ENCODE peak calls at places on chromosomes 16 and 17, in nine cellular contexts. One of them, this sample, is unnamed.

GRCh38 chr16:28538733-28539596 is at the start of gene NUPR1:
- DNase-seq in GDM1: no peak
- DNase-seq in memory B cell: no peak
- DNase-seq in body of pancreas: peak
- DNase-seq in colonic mucosa: peak
- DNase-seq in activated T-cell treated with anti-CD3 and anti-CD28 coated beads for 24 hours: no peak
- DNase-seq in activated effector memory CD4-positive, alpha-beta T cell treated with Interleukin-2 at 50 U/mL for 16 hours: no peak
- DNase-seq in stimulated activated CD8-positive, alpha-beta memory T cell treated with anti-CD3 and anti-CD28 coated beads, Interleukin-4, amount 100 ng/mL, for 48 hours: no peak
- DNase-seq in stimulated activated CD4-positive, alpha-beta T cell treated with anti-CD3 and anti-CD28 coated beads, Interleukin-1b, Interleukin-23, amount 100 ng/mL, for 1 hour: no peak
- DNase-seq in this sample: peak

GRCh38 chr16:17245727-17246576 is 224.8 kb downstream of the XYLT1 start:
- DNase-seq in activated T-cell treated with anti-CD3 and anti-CD28 coated beads for 24 hours: no peak
- DNase-seq in colonic mucosa: no peak
- DNase-seq in memory B cell: no peak
- DNase-seq in GDM1: no peak
- DNase-seq in stimulated activated CD4-positive, alpha-beta T cell treated with anti-CD3 and anti-CD28 coated beads, Interleukin-1b, Interleukin-23, amount 100 ng/mL, for 1 hour: no peak
- DNase-seq in stimulated activated CD8-positive, alpha-beta memory T cell treated with anti-CD3 and anti-CD28 coated beads, Interleukin-4, amount 100 ng/mL, for 48 hours: no peak
- DNase-seq in activated effector memory CD4-positive, alpha-beta T cell treated with Interleukin-2 at 50 U/mL for 16 hours: no peak
- DNase-seq in body of pancreas: no peak
- DNase-seq in this sample: no peak

GRCh38 chr17:80348551-80349436 is 66.2 kb upstream of the ENDOV start:
- DNase-seq in activated T-cell treated with anti-CD3 and anti-CD28 coated beads for 24 hours: no peak
- DNase-seq in memory B cell: no peak
- DNase-seq in GDM1: no peak
- DNase-seq in activated effector memory CD4-positive, alpha-beta T cell treated with Interleukin-2 at 50 U/mL for 16 hours: no peak
- DNase-seq in colonic mucosa: no peak
- DNase-seq in stimulated activated CD8-positive, alpha-beta memory T cell treated with anti-CD3 and anti-CD28 coated beads, Interleukin-4, amount 100 ng/mL, for 48 hours: no peak
- DNase-seq in body of pancreas: no peak
- DNase-seq in stimulated activated CD4-positive, alpha-beta T cell treated with anti-CD3 and anti-CD28 coated beads, Interleukin-1b, Interleukin-23, amount 100 ng/mL, for 1 hour: no peak
- DNase-seq in this sample: no peak

GRCh38 chr16:11393861-11394592 is 48.8 kb downstream of the RMI2 start:
- DNase-seq in activated effector memory CD4-positive, alpha-beta T cell treated with Interleukin-2 at 50 U/mL for 16 hours: no peak
- DNase-seq in GDM1: no peak
- DNase-seq in stimulated activated CD8-positive, alpha-beta memory T cell treated with anti-CD3 and anti-CD28 coated beads, Interleukin-4, amount 100 ng/mL, for 48 hours: no peak
- DNase-seq in colonic mucosa: no peak
- DNase-seq in memory B cell: no peak
- DNase-seq in body of pancreas: no peak
- DNase-seq in stimulated activated CD4-positive, alpha-beta T cell treated with anti-CD3 and anti-CD28 coated beads, Interleukin-1b, Interleukin-23, amount 100 ng/mL, for 1 hour: no peak
- DNase-seq in activated T-cell treated with anti-CD3 and anti-CD28 coated beads for 24 hours: no peak
- DNase-seq in this sample: no peak

GRCh38 chr17:46020023-46020735 is 21.1 kb downstream of the STH start:
- DNase-seq in memory B cell: peak
- DNase-seq in stimulated activated CD8-positive, alpha-beta memory T cell treated with anti-CD3 and anti-CD28 coated beads, Interleukin-4, amount 100 ng/mL, for 48 hours: peak
- DNase-seq in activated T-cell treated with anti-CD3 and anti-CD28 coated beads for 24 hours: peak
- DNase-seq in GDM1: no peak
- DNase-seq in stimulated activated CD4-positive, alpha-beta T cell treated with anti-CD3 and anti-CD28 coated beads, Interleukin-1b, Interleukin-23, amount 100 ng/mL, for 1 hour: no peak
- DNase-seq in colonic mucosa: no peak
- DNase-seq in body of pancreas: no peak
- DNase-seq in activated effector memory CD4-positive, alpha-beta T cell treated with Interleukin-2 at 50 U/mL for 16 hours: peak
- DNase-seq in this sample: no peak

GRCh38 chr17:36149296-36149820 is 27.1 kb downstream of the TBC1D3B start:
- DNase-seq in activated effector memory CD4-positive, alpha-beta T cell treated with Interleukin-2 at 50 U/mL for 16 hours: no peak
- DNase-seq in GDM1: peak
- DNase-seq in memory B cell: no peak
- DNase-seq in stimulated activated CD8-positive, alpha-beta memory T cell treated with anti-CD3 and anti-CD28 coated beads, Interleukin-4, amount 100 ng/mL, for 48 hours: peak
- DNase-seq in activated T-cell treated with anti-CD3 and anti-CD28 coated beads for 24 hours: no peak
- DNase-seq in colonic mucosa: no peak
- DNase-seq in stimulated activated CD4-positive, alpha-beta T cell treated with anti-CD3 and anti-CD28 coated beads, Interleukin-1b, Interleukin-23, amount 100 ng/mL, for 1 hour: no peak
- DNase-seq in body of pancreas: peak
- DNase-seq in this sample: no peak

GRCh38 chr16:85191341-85191965 is 79.2 kb upstream of the CIBAR2 start:
- DNase-seq in activated effector memory CD4-positive, alpha-beta T cell treated with Interleukin-2 at 50 U/mL for 16 hours: no peak
- DNase-seq in activated T-cell treated with anti-CD3 and anti-CD28 coated beads for 24 hours: no peak
- DNase-seq in colonic mucosa: no peak
- DNase-seq in memory B cell: no peak
- DNase-seq in stimulated activated CD4-positive, alpha-beta T cell treated with anti-CD3 and anti-CD28 coated beads, Interleukin-1b, Interleukin-23, amount 100 ng/mL, for 1 hour: no peak
- DNase-seq in GDM1: no peak
- DNase-seq in body of pancreas: no peak
- DNase-seq in stimulated activated CD8-positive, alpha-beta memory T cell treated with anti-CD3 and anti-CD28 coated beads, Interleukin-4, amount 100 ng/mL, for 48 hours: no peak
- DNase-seq in this sample: peak

GRCh38 chr17:40343126-40344119 is 21.1 kb downstream of the GJD3 start:
- DNase-seq in stimulated activated CD4-positive, alpha-beta T cell treated with anti-CD3 and anti-CD28 coated beads, Interleukin-1b, Interleukin-23, amount 100 ng/mL, for 1 hour: no peak
- DNase-seq in memory B cell: no peak
- DNase-seq in GDM1: no peak
- DNase-seq in stimulated activated CD8-positive, alpha-beta memory T cell treated with anti-CD3 and anti-CD28 coated beads, Interleukin-4, amount 100 ng/mL, for 48 hours: no peak
- DNase-seq in body of pancreas: no peak
- DNase-seq in colonic mucosa: peak
- DNase-seq in activated T-cell treated with anti-CD3 and anti-CD28 coated beads for 24 hours: no peak
- DNase-seq in activated effector memory CD4-positive, alpha-beta T cell treated with Interleukin-2 at 50 U/mL for 16 hours: no peak
- DNase-seq in this sample: peak

GRCh38 chr16:75012380-75013081 is 13.7 kb downstream of the ZNRF1 start:
- DNase-seq in activated effector memory CD4-positive, alpha-beta T cell treated with Interleukin-2 at 50 U/mL for 16 hours: no peak
- DNase-seq in memory B cell: no peak
- DNase-seq in stimulated activated CD4-positive, alpha-beta T cell treated with anti-CD3 and anti-CD28 coated beads, Interleukin-1b, Interleukin-23, amount 100 ng/mL, for 1 hour: no peak
- DNase-seq in body of pancreas: no peak
- DNase-seq in colonic mucosa: no peak
- DNase-seq in stimulated activated CD8-positive, alpha-beta memory T cell treated with anti-CD3 and anti-CD28 coated beads, Interleukin-4, amount 100 ng/mL, for 48 hours: no peak
- DNase-seq in activated T-cell treated with anti-CD3 and anti-CD28 coated beads for 24 hours: no peak
- DNase-seq in GDM1: no peak
- DNase-seq in this sample: no peak

GRCh38 chr16:85902366-85903155 is 3.6 kb downstream of the IRF8 start:
- DNase-seq in colonic mucosa: no peak
- DNase-seq in GDM1: no peak
- DNase-seq in stimulated activated CD8-positive, alpha-beta memory T cell treated with anti-CD3 and anti-CD28 coated beads, Interleukin-4, amount 100 ng/mL, for 48 hours: peak
- DNase-seq in activated effector memory CD4-positive, alpha-beta T cell treated with Interleukin-2 at 50 U/mL for 16 hours: peak
- DNase-seq in memory B cell: peak
- DNase-seq in body of pancreas: no peak
- DNase-seq in stimulated activated CD4-positive, alpha-beta T cell treated with anti-CD3 and anti-CD28 coated beads, Interleukin-1b, Interleukin-23, amount 100 ng/mL, for 1 hour: peak
- DNase-seq in activated T-cell treated with anti-CD3 and anti-CD28 coated beads for 24 hours: peak
- DNase-seq in this sample: no peak

GRCh38 chr17:29138184-29138955 is 41.8 kb downstream of the MYO18A start:
- DNase-seq in stimulated activated CD8-positive, alpha-beta memory T cell treated with anti-CD3 and anti-CD28 coated beads, Interleukin-4, amount 100 ng/mL, for 48 hours: peak
- DNase-seq in GDM1: no peak
- DNase-seq in body of pancreas: no peak
- DNase-seq in activated T-cell treated with anti-CD3 and anti-CD28 coated beads for 24 hours: peak
- DNase-seq in activated effector memory CD4-positive, alpha-beta T cell treated with Interleukin-2 at 50 U/mL for 16 hours: peak
- DNase-seq in stimulated activated CD4-positive, alpha-beta T cell treated with anti-CD3 and anti-CD28 coated beads, Interleukin-1b, Interleukin-23, amount 100 ng/mL, for 1 hour: no peak
- DNase-seq in colonic mucosa: no peak
- DNase-seq in memory B cell: no peak
- DNase-seq in this sample: no peak

GRCh38 chr17:67862614-67863217 is 37.4 kb downstream of the BPTF start:
- DNase-seq in colonic mucosa: no peak
- DNase-seq in activated T-cell treated with anti-CD3 and anti-CD28 coated beads for 24 hours: no peak
- DNase-seq in GDM1: no peak
- DNase-seq in stimulated activated CD4-positive, alpha-beta T cell treated with anti-CD3 and anti-CD28 coated beads, Interleukin-1b, Interleukin-23, amount 100 ng/mL, for 1 hour: no peak
- DNase-seq in body of pancreas: no peak
- DNase-seq in stimulated activated CD8-positive, alpha-beta memory T cell treated with anti-CD3 and anti-CD28 coated beads, Interleukin-4, amount 100 ng/mL, for 48 hours: no peak
- DNase-seq in memory B cell: no peak
- DNase-seq in activated effector memory CD4-positive, alpha-beta T cell treated with Interleukin-2 at 50 U/mL for 16 hours: no peak
- DNase-seq in this sample: no peak

GRCh38 chr17:7842950-7843535 is 9.0 kb downstream of the KDM6B start:
- DNase-seq in memory B cell: no peak
- DNase-seq in stimulated activated CD8-positive, alpha-beta memory T cell treated with anti-CD3 and anti-CD28 coated beads, Interleukin-4, amount 100 ng/mL, for 48 hours: no peak
- DNase-seq in stimulated activated CD4-positive, alpha-beta T cell treated with anti-CD3 and anti-CD28 coated beads, Interleukin-1b, Interleukin-23, amount 100 ng/mL, for 1 hour: no peak
- DNase-seq in GDM1: peak
- DNase-seq in body of pancreas: peak
- DNase-seq in colonic mucosa: peak
- DNase-seq in activated T-cell treated with anti-CD3 and anti-CD28 coated beads for 24 hours: no peak
- DNase-seq in activated effector memory CD4-positive, alpha-beta T cell treated with Interleukin-2 at 50 U/mL for 16 hours: no peak
- DNase-seq in this sample: peak

GRCh38 chr17:7844292-7845154 is 10.3 kb upstream of the TMEM88 start:
- DNase-seq in activated T-cell treated with anti-CD3 and anti-CD28 coated beads for 24 hours: peak
- DNase-seq in memory B cell: peak
- DNase-seq in colonic mucosa: peak
- DNase-seq in stimulated activated CD8-positive, alpha-beta memory T cell treated with anti-CD3 and anti-CD28 coated beads, Interleukin-4, amount 100 ng/mL, for 48 hours: peak
- DNase-seq in body of pancreas: peak
- DNase-seq in stimulated activated CD4-positive, alpha-beta T cell treated with anti-CD3 and anti-CD28 coated beads, Interleukin-1b, Interleukin-23, amount 100 ng/mL, for 1 hour: no peak
- DNase-seq in GDM1: peak
- DNase-seq in activated effector memory CD4-positive, alpha-beta T cell treated with Interleukin-2 at 50 U/mL for 16 hours: peak
- DNase-seq in this sample: peak

GRCh38 chr16:29306953-29307597 is 99.4 kb downstream of the NPIPB11 start:
- DNase-seq in colonic mucosa: no peak
- DNase-seq in activated T-cell treated with anti-CD3 and anti-CD28 coated beads for 24 hours: no peak
- DNase-seq in GDM1: no peak
- DNase-seq in memory B cell: no peak
- DNase-seq in activated effector memory CD4-positive, alpha-beta T cell treated with Interleukin-2 at 50 U/mL for 16 hours: no peak
- DNase-seq in body of pancreas: no peak
- DNase-seq in stimulated activated CD4-positive, alpha-beta T cell treated with anti-CD3 and anti-CD28 coated beads, Interleukin-1b, Interleukin-23, amount 100 ng/mL, for 1 hour: no peak
- DNase-seq in stimulated activated CD8-positive, alpha-beta memory T cell treated with anti-CD3 and anti-CD28 coated beads, Interleukin-4, amount 100 ng/mL, for 48 hours: no peak
- DNase-seq in this sample: no peak

GRCh38 chr17:19664821-19665181 is 16.2 kb downstream of the ALDH3A2 start:
- DNase-seq in activated effector memory CD4-positive, alpha-beta T cell treated with Interleukin-2 at 50 U/mL for 16 hours: no peak
- DNase-seq in memory B cell: no peak
- DNase-seq in activated T-cell treated with anti-CD3 and anti-CD28 coated beads for 24 hours: no peak
- DNase-seq in colonic mucosa: no peak
- DNase-seq in stimulated activated CD4-positive, alpha-beta T cell treated with anti-CD3 and anti-CD28 coated beads, Interleukin-1b, Interleukin-23, amount 100 ng/mL, for 1 hour: no peak
- DNase-seq in body of pancreas: no peak
- DNase-seq in stimulated activated CD8-positive, alpha-beta memory T cell treated with anti-CD3 and anti-CD28 coated beads, Interleukin-4, amount 100 ng/mL, for 48 hours: no peak
- DNase-seq in GDM1: no peak
- DNase-seq in this sample: no peak

GRCh38 chr17:66737524-66737923 is 97.4 kb upstream of the CACNG5 start:
- DNase-seq in stimulated activated CD4-positive, alpha-beta T cell treated with anti-CD3 and anti-CD28 coated beads, Interleukin-1b, Interleukin-23, amount 100 ng/mL, for 1 hour: no peak
- DNase-seq in memory B cell: no peak
- DNase-seq in activated effector memory CD4-positive, alpha-beta T cell treated with Interleukin-2 at 50 U/mL for 16 hours: no peak
- DNase-seq in GDM1: no peak
- DNase-seq in activated T-cell treated with anti-CD3 and anti-CD28 coated beads for 24 hours: no peak
- DNase-seq in stimulated activated CD8-positive, alpha-beta memory T cell treated with anti-CD3 and anti-CD28 coated beads, Interleukin-4, amount 100 ng/mL, for 48 hours: no peak
- DNase-seq in colonic mucosa: no peak
- DNase-seq in body of pancreas: no peak
- DNase-seq in this sample: peak

GRCh38 chr17:72726936-72727335 is 365.6 kb downstream of the SLC39A11 start:
- DNase-seq in stimulated activated CD8-positive, alpha-beta memory T cell treated with anti-CD3 and anti-CD28 coated beads, Interleukin-4, amount 100 ng/mL, for 48 hours: peak
- DNase-seq in stimulated activated CD4-positive, alpha-beta T cell treated with anti-CD3 and anti-CD28 coated beads, Interleukin-1b, Interleukin-23, amount 100 ng/mL, for 1 hour: no peak
- DNase-seq in GDM1: peak
- DNase-seq in activated effector memory CD4-positive, alpha-beta T cell treated with Interleukin-2 at 50 U/mL for 16 hours: peak
- DNase-seq in memory B cell: peak
- DNase-seq in activated T-cell treated with anti-CD3 and anti-CD28 coated beads for 24 hours: peak
- DNase-seq in colonic mucosa: no peak
- DNase-seq in body of pancreas: no peak
- DNase-seq in this sample: no peak

GRCh38 chr16:3112058-3112880 is at the start of gene ZNF205:
- DNase-seq in activated effector memory CD4-positive, alpha-beta T cell treated with Interleukin-2 at 50 U/mL for 16 hours: no peak
- DNase-seq in body of pancreas: peak
- DNase-seq in memory B cell: no peak
- DNase-seq in stimulated activated CD8-positive, alpha-beta memory T cell treated with anti-CD3 and anti-CD28 coated beads, Interleukin-4, amount 100 ng/mL, for 48 hours: no peak
- DNase-seq in stimulated activated CD4-positive, alpha-beta T cell treated with anti-CD3 and anti-CD28 coated beads, Interleukin-1b, Interleukin-23, amount 100 ng/mL, for 1 hour: no peak
- DNase-seq in colonic mucosa: peak
- DNase-seq in activated T-cell treated with anti-CD3 and anti-CD28 coated beads for 24 hours: no peak
- DNase-seq in GDM1: no peak
- DNase-seq in this sample: peak

GRCh38 chr16:88993006-88993787 is 16.2 kb upstream of the CBFA2T3 start:
- DNase-seq in activated T-cell treated with anti-CD3 and anti-CD28 coated beads for 24 hours: no peak
- DNase-seq in memory B cell: no peak
- DNase-seq in body of pancreas: no peak
- DNase-seq in stimulated activated CD4-positive, alpha-beta T cell treated with anti-CD3 and anti-CD28 coated beads, Interleukin-1b, Interleukin-23, amount 100 ng/mL, for 1 hour: no peak
- DNase-seq in GDM1: peak
- DNase-seq in activated effector memory CD4-positive, alpha-beta T cell treated with Interleukin-2 at 50 U/mL for 16 hours: no peak
- DNase-seq in colonic mucosa: no peak
- DNase-seq in stimulated activated CD8-positive, alpha-beta memory T cell treated with anti-CD3 and anti-CD28 coated beads, Interleukin-4, amount 100 ng/mL, for 48 hours: no peak
- DNase-seq in this sample: peak

GRCh38 chr16:27204232-27204915 is 1.0 kb downstream of the KDM8 start:
- DNase-seq in memory B cell: no peak
- DNase-seq in GDM1: no peak
- DNase-seq in stimulated activated CD4-positive, alpha-beta T cell treated with anti-CD3 and anti-CD28 coated beads, Interleukin-1b, Interleukin-23, amount 100 ng/mL, for 1 hour: no peak
- DNase-seq in stimulated activated CD8-positive, alpha-beta memory T cell treated with anti-CD3 and anti-CD28 coated beads, Interleukin-4, amount 100 ng/mL, for 48 hours: no peak
- DNase-seq in activated effector memory CD4-positive, alpha-beta T cell treated with Interleukin-2 at 50 U/mL for 16 hours: no peak
- DNase-seq in colonic mucosa: no peak
- DNase-seq in body of pancreas: no peak
- DNase-seq in activated T-cell treated with anti-CD3 and anti-CD28 coated beads for 24 hours: no peak
- DNase-seq in this sample: no peak

GRCh38 chr16:30858111-30858495 is 35.8 kb downstream of the BCL7C start:
- DNase-seq in GDM1: no peak
- DNase-seq in activated effector memory CD4-positive, alpha-beta T cell treated with Interleukin-2 at 50 U/mL for 16 hours: no peak
- DNase-seq in stimulated activated CD8-positive, alpha-beta memory T cell treated with anti-CD3 and anti-CD28 coated beads, Interleukin-4, amount 100 ng/mL, for 48 hours: no peak
- DNase-seq in activated T-cell treated with anti-CD3 and anti-CD28 coated beads for 24 hours: no peak
- DNase-seq in stimulated activated CD4-positive, alpha-beta T cell treated with anti-CD3 and anti-CD28 coated beads, Interleukin-1b, Interleukin-23, amount 100 ng/mL, for 1 hour: no peak
- DNase-seq in colonic mucosa: no peak
- DNase-seq in body of pancreas: no peak
- DNase-seq in memory B cell: no peak
- DNase-seq in this sample: no peak

GRCh38 chr16:81752225-81752875 is 26.7 kb upstream of the PLCG2 start:
- DNase-seq in activated T-cell treated with anti-CD3 and anti-CD28 coated beads for 24 hours: no peak
- DNase-seq in memory B cell: peak
- DNase-seq in body of pancreas: no peak
- DNase-seq in stimulated activated CD4-positive, alpha-beta T cell treated with anti-CD3 and anti-CD28 coated beads, Interleukin-1b, Interleukin-23, amount 100 ng/mL, for 1 hour: no peak
- DNase-seq in stimulated activated CD8-positive, alpha-beta memory T cell treated with anti-CD3 and anti-CD28 coated beads, Interleukin-4, amount 100 ng/mL, for 48 hours: no peak
- DNase-seq in activated effector memory CD4-positive, alpha-beta T cell treated with Interleukin-2 at 50 U/mL for 16 hours: no peak
- DNase-seq in GDM1: peak
- DNase-seq in colonic mucosa: peak
- DNase-seq in this sample: peak

GRCh38 chr16:68384293-68385255 is 63.7 kb downstream of the SMPD3 start:
- DNase-seq in stimulated activated CD4-positive, alpha-beta T cell treated with anti-CD3 and anti-CD28 coated beads, Interleukin-1b, Interleukin-23, amount 100 ng/mL, for 1 hour: no peak
- DNase-seq in activated effector memory CD4-positive, alpha-beta T cell treated with Interleukin-2 at 50 U/mL for 16 hours: no peak
- DNase-seq in GDM1: no peak
- DNase-seq in activated T-cell treated with anti-CD3 and anti-CD28 coated beads for 24 hours: no peak
- DNase-seq in stimulated activated CD8-positive, alpha-beta memory T cell treated with anti-CD3 and anti-CD28 coated beads, Interleukin-4, amount 100 ng/mL, for 48 hours: no peak
- DNase-seq in body of pancreas: no peak
- DNase-seq in colonic mucosa: no peak
- DNase-seq in memory B cell: peak
- DNase-seq in this sample: no peak

GRCh38 chr16:3058173-3059030 is 7.0 kb upstream of the IL32 start:
- DNase-seq in stimulated activated CD8-positive, alpha-beta memory T cell treated with anti-CD3 and anti-CD28 coated beads, Interleukin-4, amount 100 ng/mL, for 48 hours: peak
- DNase-seq in activated T-cell treated with anti-CD3 and anti-CD28 coated beads for 24 hours: no peak
- DNase-seq in memory B cell: peak
- DNase-seq in activated effector memory CD4-positive, alpha-beta T cell treated with Interleukin-2 at 50 U/mL for 16 hours: no peak
- DNase-seq in stimulated activated CD4-positive, alpha-beta T cell treated with anti-CD3 and anti-CD28 coated beads, Interleukin-1b, Interleukin-23, amount 100 ng/mL, for 1 hour: no peak
- DNase-seq in body of pancreas: peak
- DNase-seq in colonic mucosa: peak
- DNase-seq in GDM1: no peak
- DNase-seq in this sample: peak

GRCh38 chr17:33012522-33013033 is 20.9 kb downstream of the SPACA3 start:
- DNase-seq in stimulated activated CD4-positive, alpha-beta T cell treated with anti-CD3 and anti-CD28 coated beads, Interleukin-1b, Interleukin-23, amount 100 ng/mL, for 1 hour: no peak
- DNase-seq in stimulated activated CD8-positive, alpha-beta memory T cell treated with anti-CD3 and anti-CD28 coated beads, Interleukin-4, amount 100 ng/mL, for 48 hours: no peak
- DNase-seq in colonic mucosa: no peak
- DNase-seq in memory B cell: no peak
- DNase-seq in GDM1: no peak
- DNase-seq in body of pancreas: no peak
- DNase-seq in activated effector memory CD4-positive, alpha-beta T cell treated with Interleukin-2 at 50 U/mL for 16 hours: no peak
- DNase-seq in activated T-cell treated with anti-CD3 and anti-CD28 coated beads for 24 hours: no peak
- DNase-seq in this sample: no peak

GRCh38 chr16:30053376-30054015 is 12.1 kb upstream of the ALDOA start:
- DNase-seq in stimulated activated CD8-positive, alpha-beta memory T cell treated with anti-CD3 and anti-CD28 coated beads, Interleukin-4, amount 100 ng/mL, for 48 hours: no peak
- DNase-seq in memory B cell: no peak
- DNase-seq in stimulated activated CD4-positive, alpha-beta T cell treated with anti-CD3 and anti-CD28 coated beads, Interleukin-1b, Interleukin-23, amount 100 ng/mL, for 1 hour: no peak
- DNase-seq in GDM1: no peak
- DNase-seq in activated effector memory CD4-positive, alpha-beta T cell treated with Interleukin-2 at 50 U/mL for 16 hours: no peak
- DNase-seq in activated T-cell treated with anti-CD3 and anti-CD28 coated beads for 24 hours: no peak
- DNase-seq in colonic mucosa: no peak
- DNase-seq in body of pancreas: no peak
- DNase-seq in this sample: no peak

This sample was measured in right cardiac atrium.